ENCODE peak calls at places on chromosomes 12 and 14, in five cellular contexts. M is fibroblast of lung, P is T-cell, N is Panc1, S is NCI-H1092. K is an unnamed sample.

GRCh38 chr12:53739285-53740129 is 12.3 kb upstream of the CALCOCO1 start:
- DNase-seq in N (no peak), S (peak; percentile 15), P (no peak), M (peak; percentile 18), K (no peak)

GRCh38 chr12:104958946-104959841 is 1.1 kb upstream of the SLC41A2 start:
- DNase-seq in M (peak; percentile 80), N (no peak), S (no peak), P (no peak), K (peak; percentile 31)

GRCh38 chr14:104284636-104285482 is 146.5 kb downstream of the KIF26A start:
- DNase-seq in S (no peak), N (no peak), P (no peak), M (no peak), K (no peak)

GRCh38 chr12:5043589-5044419 is at the start of gene KCNA5:
- DNase-seq in M (no peak), S (peak; percentile 44), P (no peak), N (no peak), K (peak; percentile 46)

GRCh38 chr14:47959753-47960152 is 284.3 kb upstream of the MDGA2 start:
- DNase-seq in P (no peak), M (no peak), S (no peak), N (no peak), K (no peak)

GRCh38 chr12:81949721-81950120 is 190.6 kb upstream of the PPFIA2 start:
- DNase-seq in S (no peak), M (no peak), N (no peak), P (no peak), K (no peak)

GRCh38 chr14:50676814-50677516 is 8.9 kb upstream of the SAV1 start:
- DNase-seq in N (no peak), S (no peak), M (no peak), P (no peak), K (no peak)

GRCh38 chr14:29738056-29738455 is 189.6 kb downstream of the PRKD1 start:
- DNase-seq in S (no peak), P (no peak), M (no peak), N (no peak), K (no peak)

K was measured in NCI-H748 treated with DMSO at 0.1 percent for 48 hours.